ENCODE peak calls at places on chromosomes 4 and X, in ten cellular contexts. One of them, this sample, is unnamed.

GRCh38 chrX:22652596-22652995 is 347.2 kb upstream of the DDX53 start:
- DNase-seq in aorta: no peak
- DNase-seq in PC-3: peak
- DNase-seq in sigmoid colon: no peak
- DNase-seq in psoas muscle: no peak
- DNase-seq in neuronal stem cell: peak
- DNase-seq in choroid plexus epithelial cell: peak
- DNase-seq in SK-N-MC: no peak
- DNase-seq in tibial artery: no peak
- DNase-seq in heart left ventricle: no peak
- DNase-seq in this sample: peak

GRCh38 chr4:145132521-145133098 is 34.5 kb downstream of the ABCE1 start:
- DNase-seq in aorta: no peak
- DNase-seq in PC-3: no peak
- DNase-seq in sigmoid colon: no peak
- DNase-seq in psoas muscle: no peak
- DNase-seq in neuronal stem cell: no peak
- DNase-seq in choroid plexus epithelial cell: peak
- DNase-seq in SK-N-MC: peak
- DNase-seq in tibial artery: no peak
- DNase-seq in heart left ventricle: no peak
- DNase-seq in this sample: peak

GRCh38 chr4:153407906-153408305 is 58.3 kb upstream of the TMEM131L start:
- DNase-seq in aorta: no peak
- DNase-seq in PC-3: no peak
- DNase-seq in sigmoid colon: no peak
- DNase-seq in psoas muscle: no peak
- DNase-seq in neuronal stem cell: no peak
- DNase-seq in choroid plexus epithelial cell: no peak
- DNase-seq in SK-N-MC: no peak
- DNase-seq in tibial artery: no peak
- DNase-seq in heart left ventricle: no peak
- DNase-seq in this sample: no peak

GRCh38 chrX:132955710-132956109 is 2.7 kb downstream of the HS6ST2 start:
- DNase-seq in aorta: no peak
- DNase-seq in PC-3: no peak
- DNase-seq in sigmoid colon: no peak
- DNase-seq in psoas muscle: no peak
- DNase-seq in neuronal stem cell: no peak
- DNase-seq in choroid plexus epithelial cell: no peak
- DNase-seq in SK-N-MC: no peak
- DNase-seq in tibial artery: no peak
- DNase-seq in heart left ventricle: no peak
- DNase-seq in this sample: no peak

GRCh38 chrX:134619838-134620237 is 38.4 kb downstream of the PLAC1 start:
- DNase-seq in aorta: no peak
- DNase-seq in PC-3: peak
- DNase-seq in sigmoid colon: no peak
- DNase-seq in psoas muscle: no peak
- DNase-seq in neuronal stem cell: no peak
- DNase-seq in choroid plexus epithelial cell: no peak
- DNase-seq in SK-N-MC: no peak
- DNase-seq in tibial artery: no peak
- DNase-seq in heart left ventricle: no peak
- DNase-seq in this sample: no peak

GRCh38 chr4:7379161-7379560 is 55.6 kb downstream of the PSAPL1 start:
- DNase-seq in aorta: peak
- DNase-seq in PC-3: no peak
- DNase-seq in sigmoid colon: no peak
- DNase-seq in psoas muscle: no peak
- DNase-seq in neuronal stem cell: no peak
- DNase-seq in choroid plexus epithelial cell: no peak
- DNase-seq in SK-N-MC: no peak
- DNase-seq in tibial artery: no peak
- DNase-seq in heart left ventricle: no peak
- DNase-seq in this sample: no peak

GRCh38 chr4:101140228-101140627 is 207.1 kb downstream of the PPP3CA start:
- DNase-seq in aorta: no peak
- DNase-seq in PC-3: no peak
- DNase-seq in sigmoid colon: no peak
- DNase-seq in psoas muscle: no peak
- DNase-seq in neuronal stem cell: no peak
- DNase-seq in choroid plexus epithelial cell: no peak
- DNase-seq in SK-N-MC: no peak
- DNase-seq in tibial artery: no peak
- DNase-seq in heart left ventricle: no peak
- DNase-seq in this sample: no peak

GRCh38 chrX:40096395-40097091 is 1.2 kb downstream of the BCOR start:
- DNase-seq in aorta: peak
- DNase-seq in PC-3: peak
- DNase-seq in sigmoid colon: peak
- DNase-seq in psoas muscle: peak
- DNase-seq in neuronal stem cell: no peak
- DNase-seq in choroid plexus epithelial cell: peak
- DNase-seq in SK-N-MC: no peak
- DNase-seq in tibial artery: no peak
- DNase-seq in heart left ventricle: peak
- DNase-seq in this sample: no peak

GRCh38 chrX:258291-259040 is 22.7 kb upstream of the PLCXD1 start:
- DNase-seq in aorta: no peak
- DNase-seq in PC-3: no peak
- DNase-seq in sigmoid colon: peak
- DNase-seq in psoas muscle: no peak
- DNase-seq in neuronal stem cell: no peak
- DNase-seq in choroid plexus epithelial cell: no peak
- DNase-seq in SK-N-MC: no peak
- DNase-seq in tibial artery: no peak
- DNase-seq in heart left ventricle: no peak
- DNase-seq in this sample: no peak

GRCh38 chr4:52748432-52748831 is 2.8 kb downstream of the ERVMER34-1 start:
- DNase-seq in aorta: no peak
- DNase-seq in PC-3: no peak
- DNase-seq in sigmoid colon: no peak
- DNase-seq in psoas muscle: no peak
- DNase-seq in neuronal stem cell: no peak
- DNase-seq in choroid plexus epithelial cell: no peak
- DNase-seq in SK-N-MC: no peak
- DNase-seq in tibial artery: no peak
- DNase-seq in heart left ventricle: no peak
- DNase-seq in this sample: no peak

GRCh38 chrX:9569875-9570274 is 105.0 kb downstream of the TBL1X start:
- DNase-seq in aorta: no peak
- DNase-seq in PC-3: no peak
- DNase-seq in sigmoid colon: no peak
- DNase-seq in psoas muscle: no peak
- DNase-seq in neuronal stem cell: no peak
- DNase-seq in choroid plexus epithelial cell: no peak
- DNase-seq in SK-N-MC: no peak
- DNase-seq in tibial artery: no peak
- DNase-seq in heart left ventricle: no peak
- DNase-seq in this sample: peak

GRCh38 chrX:75596178-75596577 is 73.3 kb upstream of the ZDHHC15 start:
- DNase-seq in aorta: no peak
- DNase-seq in PC-3: no peak
- DNase-seq in sigmoid colon: no peak
- DNase-seq in psoas muscle: no peak
- DNase-seq in neuronal stem cell: no peak
- DNase-seq in choroid plexus epithelial cell: peak
- DNase-seq in SK-N-MC: no peak
- DNase-seq in tibial artery: no peak
- DNase-seq in heart left ventricle: peak
- DNase-seq in this sample: no peak

GRCh38 chr4:22921891-22922290 is 229.2 kb downstream of the GBA3 start:
- DNase-seq in aorta: no peak
- DNase-seq in PC-3: no peak
- DNase-seq in sigmoid colon: no peak
- DNase-seq in psoas muscle: no peak
- DNase-seq in neuronal stem cell: no peak
- DNase-seq in choroid plexus epithelial cell: no peak
- DNase-seq in SK-N-MC: no peak
- DNase-seq in tibial artery: no peak
- DNase-seq in heart left ventricle: no peak
- DNase-seq in this sample: no peak

GRCh38 chr4:19123681-19124080 is 1102.1 kb upstream of the LCORL start:
- DNase-seq in aorta: no peak
- DNase-seq in PC-3: no peak
- DNase-seq in sigmoid colon: no peak
- DNase-seq in psoas muscle: no peak
- DNase-seq in neuronal stem cell: no peak
- DNase-seq in choroid plexus epithelial cell: no peak
- DNase-seq in SK-N-MC: no peak
- DNase-seq in tibial artery: no peak
- DNase-seq in heart left ventricle: no peak
- DNase-seq in this sample: no peak

GRCh38 chr4:86547140-86547539 is 47.0 kb upstream of the PTPN13 start:
- DNase-seq in aorta: no peak
- DNase-seq in PC-3: no peak
- DNase-seq in sigmoid colon: no peak
- DNase-seq in psoas muscle: no peak
- DNase-seq in neuronal stem cell: no peak
- DNase-seq in choroid plexus epithelial cell: no peak
- DNase-seq in SK-N-MC: no peak
- DNase-seq in tibial artery: no peak
- DNase-seq in heart left ventricle: no peak
- DNase-seq in this sample: no peak

GRCh38 chr4:83454626-83455025 is 997 bp downstream of the HELQ start:
- DNase-seq in aorta: no peak
- DNase-seq in PC-3: no peak
- DNase-seq in sigmoid colon: no peak
- DNase-seq in psoas muscle: no peak
- DNase-seq in neuronal stem cell: no peak
- DNase-seq in choroid plexus epithelial cell: peak
- DNase-seq in SK-N-MC: no peak
- DNase-seq in tibial artery: no peak
- DNase-seq in heart left ventricle: no peak
- DNase-seq in this sample: peak

GRCh38 chr4:23789765-23790164 is 100.1 kb downstream of the PPARGC1A start:
- DNase-seq in aorta: peak
- DNase-seq in PC-3: no peak
- DNase-seq in sigmoid colon: peak
- DNase-seq in psoas muscle: peak
- DNase-seq in neuronal stem cell: no peak
- DNase-seq in choroid plexus epithelial cell: peak
- DNase-seq in SK-N-MC: no peak
- DNase-seq in tibial artery: peak
- DNase-seq in heart left ventricle: peak
- DNase-seq in this sample: peak

GRCh38 chrX:46209037-46209436 is 336.2 kb downstream of the ZNF674 start:
- DNase-seq in aorta: no peak
- DNase-seq in PC-3: no peak
- DNase-seq in sigmoid colon: no peak
- DNase-seq in psoas muscle: no peak
- DNase-seq in neuronal stem cell: no peak
- DNase-seq in choroid plexus epithelial cell: no peak
- DNase-seq in SK-N-MC: no peak
- DNase-seq in tibial artery: no peak
- DNase-seq in heart left ventricle: no peak
- DNase-seq in this sample: no peak

GRCh38 chrX:24877854-24878650 is 137.7 kb downstream of the ARX start:
- DNase-seq in aorta: no peak
- DNase-seq in PC-3: peak
- DNase-seq in sigmoid colon: no peak
- DNase-seq in psoas muscle: no peak
- DNase-seq in neuronal stem cell: no peak
- DNase-seq in choroid plexus epithelial cell: peak
- DNase-seq in SK-N-MC: no peak
- DNase-seq in tibial artery: no peak
- DNase-seq in heart left ventricle: no peak
- DNase-seq in this sample: peak
- H3K4me3 ChIP-seq in aorta: no peak
- H3K4me3 ChIP-seq in PC-3: peak
- H3K4me3 ChIP-seq in sigmoid colon: no peak
- H3K4me3 ChIP-seq in psoas muscle: no peak
- H3K4me3 ChIP-seq in neuronal stem cell: no peak
- H3K4me3 ChIP-seq in choroid plexus epithelial cell: no peak
- H3K4me3 ChIP-seq in SK-N-MC: no peak
- H3K4me3 ChIP-seq in tibial artery: no peak
- H3K4me3 ChIP-seq in heart left ventricle: no peak
- H3K4me3 ChIP-seq in this sample: no peak

DNA sequence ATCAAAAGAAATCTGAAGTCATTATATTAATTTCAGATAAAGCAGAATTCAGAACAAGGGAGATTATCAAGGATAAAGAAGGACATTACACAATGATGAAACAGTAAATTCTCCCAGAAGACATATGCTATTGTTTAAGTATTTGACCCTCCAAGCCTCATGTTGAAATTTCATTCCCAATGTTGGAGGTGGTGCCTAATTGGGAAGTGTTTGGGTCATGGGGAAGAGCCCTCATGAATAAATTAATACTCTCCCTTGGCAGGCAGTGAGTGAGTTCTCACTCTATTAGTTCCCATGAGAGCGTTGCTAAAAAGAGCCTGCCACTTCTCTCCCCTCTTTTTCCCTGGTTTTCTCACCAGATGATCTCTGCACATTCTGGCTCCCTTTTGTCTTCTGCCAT is 249.9 kb upstream of the GRIA3 start:
- DNase-seq in aorta: no peak
- DNase-seq in PC-3: no peak
- DNase-seq in sigmoid colon: no peak
- DNase-seq in psoas muscle: no peak
- DNase-seq in neuronal stem cell: no peak
- DNase-seq in choroid plexus epithelial cell: no peak
- DNase-seq in SK-N-MC: no peak
- DNase-seq in tibial artery: no peak
- DNase-seq in heart left ventricle: no peak
- DNase-seq in this sample: peak
- H3K4me3 ChIP-seq in aorta: no peak
- H3K4me3 ChIP-seq in PC-3: no peak
- H3K4me3 ChIP-seq in sigmoid colon: no peak
- H3K4me3 ChIP-seq in psoas muscle: no peak
- H3K4me3 ChIP-seq in neuronal stem cell: no peak
- H3K4me3 ChIP-seq in choroid plexus epithelial cell: no peak
- H3K4me3 ChIP-seq in SK-N-MC: no peak
- H3K4me3 ChIP-seq in tibial artery: no peak
- H3K4me3 ChIP-seq in heart left ventricle: no peak
- H3K4me3 ChIP-seq in this sample: no peak

DNA sequence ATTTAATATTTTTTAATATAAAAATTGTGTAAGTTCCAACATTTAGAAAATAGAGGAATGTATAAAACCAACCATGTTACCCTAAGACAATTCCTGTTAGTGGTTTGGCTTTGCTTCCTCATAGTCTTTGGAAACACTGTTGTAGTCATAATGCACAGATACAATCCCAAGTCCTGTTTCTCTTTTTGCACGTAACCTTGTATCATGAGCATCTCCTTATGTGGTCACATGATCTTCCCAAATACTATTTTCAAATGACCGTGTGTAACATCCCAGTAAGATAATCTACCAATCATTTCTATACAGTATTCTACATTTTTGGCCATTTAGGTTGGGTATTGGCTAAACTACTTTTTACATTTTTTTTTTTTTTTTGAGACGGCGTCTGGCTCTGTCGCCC is 13.9 kb upstream of the RHOH start:
- DNase-seq in aorta: no peak
- DNase-seq in PC-3: no peak
- DNase-seq in sigmoid colon: no peak
- DNase-seq in psoas muscle: no peak
- DNase-seq in neuronal stem cell: no peak
- DNase-seq in choroid plexus epithelial cell: no peak
- DNase-seq in SK-N-MC: no peak
- DNase-seq in tibial artery: no peak
- DNase-seq in heart left ventricle: no peak
- DNase-seq in this sample: no peak
- H3K4me3 ChIP-seq in aorta: no peak
- H3K4me3 ChIP-seq in PC-3: no peak
- H3K4me3 ChIP-seq in sigmoid colon: no peak
- H3K4me3 ChIP-seq in psoas muscle: no peak
- H3K4me3 ChIP-seq in neuronal stem cell: no peak
- H3K4me3 ChIP-seq in choroid plexus epithelial cell: no peak
- H3K4me3 ChIP-seq in SK-N-MC: no peak
- H3K4me3 ChIP-seq in tibial artery: no peak
- H3K4me3 ChIP-seq in heart left ventricle: no peak
- H3K4me3 ChIP-seq in this sample: no peak

GRCh38 chr4:9946171-9946570 is 75.1 kb downstream of the SLC2A9 start:
- DNase-seq in aorta: no peak
- DNase-seq in PC-3: no peak
- DNase-seq in sigmoid colon: no peak
- DNase-seq in psoas muscle: no peak
- DNase-seq in neuronal stem cell: no peak
- DNase-seq in choroid plexus epithelial cell: no peak
- DNase-seq in SK-N-MC: no peak
- DNase-seq in tibial artery: no peak
- DNase-seq in heart left ventricle: no peak
- DNase-seq in this sample: no peak
- H3K4me3 ChIP-seq in aorta: no peak
- H3K4me3 ChIP-seq in PC-3: no peak
- H3K4me3 ChIP-seq in sigmoid colon: no peak
- H3K4me3 ChIP-seq in psoas muscle: no peak
- H3K4me3 ChIP-seq in neuronal stem cell: no peak
- H3K4me3 ChIP-seq in choroid plexus epithelial cell: no peak
- H3K4me3 ChIP-seq in SK-N-MC: no peak
- H3K4me3 ChIP-seq in tibial artery: no peak
- H3K4me3 ChIP-seq in heart left ventricle: no peak
- H3K4me3 ChIP-seq in this sample: no peak